ENCODE peak calls at places on chromosomes 4 and X, in ten cellular contexts. V is brain microvascular endothelial cell, Z is BJ, A is fibroblast of lung, T is HL-60, C is foreskin fibroblast, I is epithelial cell of esophagus, Y is neural crest cell, S is cardiac fibroblast, U is psoas muscle. B is an unnamed sample.

GRCh38 chrX:96906741-96907140 is 23.0 kb downstream of the RPA4 start:
- DNase-seq in A (peak), Y (no peak), S (peak), Z (no peak), V (no peak), T (no peak), C (peak), I (no peak), U (no peak), B (no peak)

GRCh38 chr4:36349904-36350554 is 68.6 kb downstream of the DTHD1 start:
- DNase-seq in Y (no peak), S (peak), I (no peak), A (peak), U (no peak), V (no peak), Z (no peak), T (no peak), C (no peak), B (no peak)

GRCh38 chrX:123464709-123465108 is 268.1 kb downstream of the THOC2 start:
- DNase-seq in V (no peak), S (no peak), U (no peak), Y (no peak), T (no peak), A (no peak), I (no peak), C (no peak), Z (no peak), B (no peak)

GRCh38 chr4:170476351-170476750 is 386.6 kb upstream of the AADAT start:
- DNase-seq in S (peak), T (no peak), Z (no peak), A (no peak), U (no peak), I (peak), V (no peak), Y (no peak), C (no peak), B (peak)

GRCh38 chr4:7087036-7087435 is 19.2 kb upstream of the GRPEL1 start:
- DNase-seq in U (no peak), T (no peak), S (no peak), I (peak), A (no peak), Z (no peak), Y (no peak), C (no peak), V (no peak), B (no peak)

GRCh38 chr4:82754546-82755165 is 43.9 kb downstream of the SCD5 start:
- DNase-seq in T (no peak), C (no peak), I (no peak), V (no peak), Y (no peak), U (no peak), Z (no peak), A (no peak), S (no peak), B (no peak)

GRCh38 chrX:143139681-143140080 is 114.0 kb downstream of the SPANXN4 start:
- DNase-seq in I (no peak), C (no peak), U (no peak), V (no peak), T (no peak), S (no peak), Y (no peak), Z (no peak), A (no peak), B (no peak)

GRCh38 chr4:149160370-149160769 is 655.3 kb downstream of the IQCM start:
- DNase-seq in U (no peak), Z (no peak), A (no peak), V (no peak), T (no peak), S (no peak), Y (no peak), C (no peak), I (no peak), B (no peak)

GRCh38 chr4:6012200-6012599 is 6.0 kb downstream of the C4orf50 start:
- DNase-seq in U (no peak), Y (no peak), A (no peak), S (no peak), C (no peak), T (no peak), I (no peak), V (no peak), Z (no peak), B (no peak)

GRCh38 chr4:104404384-104404783 is 90.3 kb downstream of the CXXC4 start:
- DNase-seq in Z (no peak), S (no peak), A (no peak), I (no peak), C (no peak), T (no peak), V (no peak), U (no peak), Y (no peak), B (no peak)

GRCh38 chr4:22416403-22416802 is 99.5 kb downstream of the ADGRA3 start:
- DNase-seq in T (no peak), V (peak), S (peak), Z (no peak), I (no peak), C (no peak), U (no peak), Y (no peak), A (peak), B (peak)

GRCh38 chrX:153953342-153953830 is 8.9 kb upstream of the RENBP start:
- DNase-seq in V (peak), C (peak), T (no peak), Z (no peak), U (peak), I (peak), S (peak), A (peak), Y (peak), B (peak)

GRCh38 chr4:71261633-71262121 is 77.1 kb upstream of the SLC4A4 start:
- DNase-seq in V (no peak), Z (no peak), Y (no peak), A (peak), T (no peak), S (no peak), C (no peak), I (no peak), U (no peak), B (no peak)

GRCh38 chr4:113858924-113859323 is 97.4 kb upstream of the CAMK2D start:
- DNase-seq in T (no peak), Y (no peak), V (no peak), Z (no peak), I (no peak), A (no peak), U (no peak), C (no peak), S (no peak), B (no peak)

GRCh38 chr4:42904986-42905385 is 12.5 kb downstream of the GRXCR1 start:
- DNase-seq in U (no peak), Z (no peak), Y (no peak), I (no peak), V (no peak), A (no peak), S (no peak), T (no peak), C (no peak), B (no peak)

GRCh38 chr4:150004481-150004880 is 73.8 kb upstream of the DCLK2 start:
- DNase-seq in T (no peak), V (peak), U (no peak), Y (no peak), A (peak), C (peak), S (peak), I (no peak), Z (no peak), B (peak)

GRCh38 chr4:7195546-7196282 is 3.4 kb downstream of the SORCS2 start:
- DNase-seq in V (peak), T (no peak), C (peak), A (peak), Z (no peak), I (no peak), S (no peak), U (no peak), Y (no peak), B (peak)

GRCh38 chr4:13966241-13967195 is 339.0 kb upstream of the BOD1L1 start:
- DNase-seq in Z (no peak), T (no peak), I (peak), S (peak), Y (no peak), A (peak), C (peak), V (peak), U (no peak), B (peak)

GRCh38 chrX:16204538-16204937 is 37.3 kb downstream of the MAGEB17 start:
- DNase-seq in Z (no peak), V (no peak), U (no peak), Y (no peak), I (no peak), T (no peak), C (no peak), S (no peak), A (no peak), B (no peak)

GRCh38 chr4:154441982-154442381 is 49.6 kb downstream of the DCHS2 start:
- DNase-seq in V (no peak), S (no peak), T (no peak), I (no peak), C (no peak), A (no peak), Z (no peak), Y (no peak), U (no peak), B (no peak)
- TF ChIP-seq CTCF in V (no peak), S (no peak), T (no peak), I (no peak), C (no peak), A (no peak), Z (no peak), Y (no peak), U (no peak), B (no peak)

GRCh38 chr4:39627413-39627812 is 11.3 kb downstream of the SMIM14 start:
- DNase-seq in Z (no peak), V (no peak), T (no peak), I (no peak), Y (no peak), C (no peak), U (no peak), A (no peak), S (no peak), B (no peak)
- TF ChIP-seq CTCF in Z (no peak), V (no peak), T (no peak), I (no peak), Y (no peak), C (no peak), U (no peak), A (no peak), S (no peak), B (no peak)

GRCh38 chr4:94400191-94400590 is 51.6 kb upstream of the PDLIM5 start:
- DNase-seq in A (no peak), Z (no peak), Y (no peak), I (no peak), T (no peak), C (no peak), U (no peak), S (no peak), V (no peak), B (no peak)

GRCh38 chr4:94399721-94400120 is 52.0 kb upstream of the PDLIM5 start:
- DNase-seq in C (no peak), T (no peak), V (no peak), S (no peak), I (no peak), Z (no peak), Y (no peak), A (no peak), U (no peak), B (no peak)

GRCh38 chr4:94396984-94397383 is 54.3 kb upstream of the HPGDS start:
- DNase-seq in V (no peak), C (no peak), T (no peak), Z (no peak), A (no peak), I (no peak), S (no peak), U (no peak), Y (no peak), B (no peak)

GRCh38 chr4:94397635-94398034 is 54.1 kb upstream of the PDLIM5 start:
- DNase-seq in S (no peak), U (no peak), Z (no peak), I (no peak), V (no peak), C (no peak), A (no peak), Y (no peak), T (no peak), B (no peak)

GRCh38 chr4:94399277-94399676 is 52.5 kb upstream of the PDLIM5 start:
- DNase-seq in V (no peak), I (no peak), T (no peak), A (no peak), U (no peak), Z (no peak), S (no peak), Y (no peak), C (no peak), B (no peak)
- TF ChIP-seq CTCF in V (no peak), I (no peak), T (no peak), A (no peak), U (no peak), Z (no peak), S (no peak), Y (no peak), C (no peak), B (no peak)

GRCh38 chr4:145281946-145282345 is 101.6 kb upstream of the OTUD4 start:
- DNase-seq in V (no peak), Z (no peak), A (no peak), I (no peak), U (no peak), Y (no peak), C (no peak), T (no peak), S (no peak), B (no peak)
- TF ChIP-seq CTCF in V (no peak), Z (no peak), A (no peak), I (no peak), U (no peak), Y (no peak), C (no peak), T (no peak), S (no peak), B (no peak)

B was measured in AG10803.